ENCODE peak calls at places on chromosomes 13 and 19, in seven cellular contexts. Q is AG09309; V is lower lobe of right lung; R is smooth muscle cell of the brain vasculature; Z is AG04450; E is naive thymus-derived CD4-positive, alpha-beta T cell; G is NCI-H774. K is an unnamed sample.

GRCh38 chr19:399370-399769 is 9.6 kb downstream of the C2CD4C start:
- DNase-seq in G (no peak), R (no peak), Z (no peak), V (peak), Q (no peak), E (no peak), K (no peak)

GRCh38 chr13:76035711-76036110 is 399.6 kb downstream of the LMO7 start:
- DNase-seq in Q (no peak), Z (no peak), R (no peak), V (no peak), E (no peak), G (no peak), K (no peak)

GRCh38 chr19:41175825-41176734 is 16.9 kb upstream of the CYP2S1 start:
- DNase-seq in E (peak), G (no peak), Z (peak), V (peak), R (peak), Q (peak), K (no peak)

GRCh38 chr19:10552596-10553053 is 8.9 kb downstream of the ATG4D start:
- DNase-seq in R (no peak), V (no peak), E (no peak), Z (no peak), Q (no peak), G (no peak), K (peak)

GRCh38 chr13:106407338-106407737 is 128.1 kb downstream of the EFNB2 start:
- DNase-seq in G (no peak), V (no peak), E (no peak), Q (no peak), Z (no peak), R (no peak), K (no peak)

GRCh38 chr19:18775586-18776287 is 15.4 kb downstream of the COMP start:
- DNase-seq in Q (no peak), R (no peak), V (no peak), Z (no peak), G (no peak), E (no peak), K (no peak)

GRCh38 chr19:342801-343421 is 1.7 kb downstream of the MIER2 start:
- DNase-seq in V (peak), E (no peak), R (no peak), Q (peak), G (no peak), Z (peak), K (no peak)

GRCh38 chr19:35291916-35292315 is at the start of gene MAG:
- DNase-seq in G (no peak), E (no peak), Z (no peak), Q (no peak), V (no peak), R (no peak), K (no peak)

GRCh38 chr19:33383722-33384292 is 10.3 kb downstream of the CEBPG start:
- DNase-seq in Q (no peak), Z (no peak), E (no peak), V (no peak), R (no peak), G (no peak), K (no peak)

GRCh38 chr19:15432018-15432494 is 13.3 kb upstream of the AKAP8L start:
- DNase-seq in V (no peak), R (no peak), G (no peak), Z (no peak), E (no peak), Q (no peak), K (no peak)

GRCh38 chr19:49741210-49741844 is 21.8 kb downstream of the TSKS start:
- DNase-seq in Z (no peak), Q (no peak), V (no peak), E (no peak), G (no peak), R (no peak), K (no peak)

GRCh38 chr13:23753523-23753922 is 135.7 kb downstream of the MIPEP start:
- DNase-seq in R (peak), G (no peak), Z (no peak), V (no peak), Q (no peak), E (no peak), K (no peak)

GRCh38 chr13:19181021-19181620 is 503 bp downstream of the TUBA3C start:
- DNase-seq in E (no peak), G (no peak), V (no peak), Z (no peak), R (no peak), Q (no peak), K (no peak)

GRCh38 chr13:20412761-20413355 is 112.8 kb downstream of the CRYL1 start:
- DNase-seq in E (no peak), R (no peak), Q (no peak), Z (peak), V (no peak), G (no peak), K (no peak)

GRCh38 chr19:45076851-45077730 is 813 bp upstream of the ZNF296 start:
- DNase-seq in R (no peak), G (no peak), Q (no peak), E (no peak), V (no peak), Z (no peak), K (no peak)

GRCh38 chr19:7787141-7787540 is 24.1 kb downstream of the CLEC4M start:
- DNase-seq in V (no peak), G (no peak), Z (no peak), Q (no peak), R (no peak), E (no peak), K (no peak)

GRCh38 chr19:17867087-17867486 is 4.7 kb upstream of the SLC5A5 start:
- DNase-seq in Q (no peak), R (no peak), Z (no peak), V (no peak), E (no peak), G (no peak), K (peak)

GRCh38 chr19:2270157-2270571 is 11.8 kb downstream of the PEAK3 start:
- DNase-seq in Z (no peak), E (no peak), Q (no peak), G (no peak), R (no peak), V (peak), K (no peak)

GRCh38 chr19:14502334-14503092 is 6.6 kb upstream of the GIPC1 start:
- DNase-seq in G (peak), V (no peak), R (no peak), E (no peak), Z (no peak), Q (no peak), K (no peak)

GRCh38 chr13:33514362-33514761 is 228.8 kb upstream of the STARD13 start:
- DNase-seq in G (no peak), V (no peak), Z (no peak), Q (no peak), E (no peak), R (no peak), K (no peak)

GRCh38 chr13:80037505-80037888 is 303.4 kb downstream of the SPRY2 start:
- DNase-seq in Z (peak), G (no peak), R (no peak), Q (peak), V (no peak), E (no peak), K (no peak)

GRCh38 chr13:90084684-90085290 is 1262.7 kb upstream of the MIR17HG start:
- DNase-seq in V (no peak), Z (no peak), R (no peak), G (no peak), Q (no peak), E (no peak), K (no peak)

GRCh38 chr19:6464070-6464873 is at the start of gene CRB3:
- DNase-seq in E (peak), Q (no peak), G (peak), Z (no peak), R (no peak), V (peak), K (peak)

GRCh38 chr19:10752237-10752912 is 34.5 kb downstream of the DNM2 start:
- DNase-seq in Z (no peak), R (no peak), G (no peak), E (no peak), V (no peak), Q (no peak), K (no peak)

GRCh38 chr19:42155796-42156195 is 23.6 kb upstream of the POU2F2 start:
- DNase-seq in R (no peak), V (no peak), G (no peak), E (no peak), Z (no peak), Q (no peak), K (no peak)

GRCh38 chr19:7535035-7535992 is at the start of gene PNPLA6:
- DNase-seq in V (peak), E (peak), Z (peak), G (peak), Q (peak), R (peak), K (peak)

GRCh38 chr19:57708641-57709354 is at the start of gene ZNF154:
- DNase-seq in E (peak), V (peak), Z (peak), Q (no peak), R (peak), G (no peak), K (no peak)

GRCh38 chr13:30665638-30666037 is 47.9 kb downstream of the USPL1 start:
- DNase-seq in E (no peak), V (no peak), R (no peak), Z (no peak), Q (no peak), G (no peak), K (no peak)

GRCh38 chr19:7815325-7815724 is 14.7 kb upstream of the EVI5L start:
- DNase-seq in Z (no peak), R (no peak), G (no peak), Q (no peak), E (peak), V (no peak), K (no peak)

GRCh38 chr19:41016488-41017071 is 25.5 kb downstream of the CYP2B6 start:
- DNase-seq in R (no peak), G (no peak), Z (no peak), E (no peak), Q (no peak), V (no peak), K (no peak)

GRCh38 chr19:7874080-7874856 is at the start of gene PRR36:
- DNase-seq in Q (no peak), G (peak), Z (no peak), V (peak), E (no peak), R (no peak), K (peak)

GRCh38 chr19:43759515-43759914 is 4.8 kb upstream of the SMG9 start:
- DNase-seq in V (no peak), E (no peak), Q (no peak), Z (no peak), G (no peak), R (peak), K (no peak)